ENCODE peak calls at places on chromosomes 3 and 15, in five cellular contexts. P is COR-L47; B is mesothelial cell of epicardium; W is adipocyte; T is activated T-helper 1 cell treated with anti-CD3 and anti-CD28 coated beads, Interleukin-2, amount 50 U/mL, for 16 hours. C is an unnamed sample.

GRCh38 chr3:134327594-134327975 is 46.7 kb downstream of the AMOTL2 start:
- DNase-seq in P (no peak), B (no peak), W (peak; percentile 67), T (no peak), C (peak; percentile 93)

GRCh38 chr3:69144631-69145244 is 22.3 kb upstream of the LMOD3 start:
- DNase-seq in P (peak; percentile 63), B (no peak), W (no peak), T (no peak), C (no peak)

GRCh38 chr3:57060089-57060829 is at the start of gene SPATA12:
- DNase-seq in P (no peak), B (no peak), W (peak; percentile 80), T (no peak), C (peak; percentile 68)

GRCh38 chr3:78919021-78919755 is 848.6 kb downstream of the ROBO1 start:
- DNase-seq in P (no peak), B (no peak), W (peak; percentile 88), T (no peak), C (peak; percentile 85)

GRCh38 chr15:47409601-47410000 is 307.7 kb upstream of the SEMA6D start:
- DNase-seq in P (no peak), B (no peak), W (peak; percentile 52), T (no peak), C (peak; percentile 47)

GRCh38 chr15:76823903-76824302 is 81.2 kb downstream of the SCAPER start:
- DNase-seq in P (no peak), B (no peak), W (no peak), T (no peak), C (peak; percentile 2)

GRCh38 chr3:32202496-32202895 is 36.0 kb upstream of the CMTM8 start:
- DNase-seq in P (no peak), B (no peak), W (peak; percentile 42), T (no peak), C (no peak)

GRCh38 chr15:88800026-88800425 is 3.2 kb upstream of the ACAN start:
- DNase-seq in P (no peak), B (no peak), W (peak; percentile 15), T (no peak), C (peak; percentile 55)

GRCh38 chr3:157122116-157122515 is 37.8 kb downstream of the CCNL1 start:
- DNase-seq in P (no peak), B (no peak), W (peak; percentile 69), T (no peak), C (peak; percentile 81)

GRCh38 chr3:110343945-110344344 is 727.7 kb upstream of the NECTIN3 start:
- DNase-seq in P (no peak), B (no peak), W (no peak), T (no peak), C (peak; percentile 61)

GRCh38 chr15:69648775-69649735 is 196.4 kb downstream of the RPLP1 start:
- DNase-seq in P (no peak), B (no peak), W (no peak), T (no peak), C (no peak)

GRCh38 chr3:159798951-159799350 is 189.7 kb upstream of the IL12A start:
- DNase-seq in P (no peak), B (no peak), W (peak; percentile 60), T (no peak), C (peak; percentile 77)

GRCh38 chr3:57816471-57817105 is 60.5 kb downstream of the SLMAP start:
- DNase-seq in P (no peak), B (no peak), W (no peak), T (no peak), C (peak; percentile 57)

GRCh38 chr3:152400912-152401311 is 132.2 kb downstream of the MBNL1 start:
- DNase-seq in P (no peak), B (no peak), W (peak; percentile 49), T (no peak), C (peak; percentile 93)

GRCh38 chr15:80776420-80777045 is 2.6 kb upstream of the CEMIP start:
- DNase-seq in P (peak; percentile 68), B (peak; percentile 37), W (peak; percentile 93), T (peak; percentile 22), C (peak; percentile 75)

GRCh38 chr3:153284282-153284938 is 122.4 kb downstream of the RAP2B start:
- DNase-seq in P (no peak), B (no peak), W (peak; percentile 93), T (peak; percentile 11), C (peak; percentile 93)

GRCh38 chr3:174308761-174309160 is 550.4 kb upstream of the NAALADL2 start:
- DNase-seq in P (no peak), B (no peak), W (no peak), T (no peak), C (no peak)

GRCh38 chr3:43248194-43248593 is 38.1 kb upstream of the SNRK start:
- DNase-seq in P (no peak), B (no peak), W (peak; percentile 11), T (no peak), C (peak; percentile 81)

GRCh38 chr15:61951949-61952348 is 108.3 kb downstream of the VPS13C start:
- DNase-seq in P (no peak), B (no peak), W (no peak), T (no peak), C (peak; percentile 21)

GRCh38 chr3:133570139-133570936 is 3.1 kb upstream of the CDV3 start:
- DNase-seq in P (no peak), B (no peak), W (peak; percentile 81), T (no peak), C (peak; percentile 90)

GRCh38 chr3:36319683-36320082 is 60.6 kb upstream of the STAC start:
- DNase-seq in P (no peak), B (no peak), W (no peak), T (no peak), C (no peak)

GRCh38 chr3:75294124-75294523 is 370.0 kb upstream of the FRG2C start:
- DNase-seq in P (no peak), B (peak; percentile 23), W (peak; percentile 74), T (no peak), C (peak; percentile 56)

GRCh38 chr3:24145981-24146822 is 201.1 kb downstream of the NR1D2 start:
- DNase-seq in P (no peak), B (no peak), W (peak; percentile 94), T (no peak), C (peak; percentile 98)

GRCh38 chr3:115602194-115602593 is 21.1 kb upstream of the GAP43 start:
- DNase-seq in P (no peak), B (no peak), W (no peak), T (no peak), C (no peak)

GRCh38 chr3:30299674-30300423 is 306.6 kb upstream of the TGFBR2 start:
- DNase-seq in P (no peak), B (no peak), W (peak; percentile 34), T (no peak), C (no peak)

GRCh38 chr3:176479291-176479690 is 718.0 kb downstream of the TBL1XR1 start:
- DNase-seq in P (no peak), B (no peak), W (no peak), T (no peak), C (peak; percentile 6)

GRCh38 chr15:68463996-68464395 is 32.0 kb upstream of the ITGA11 start:
- DNase-seq in P (no peak), B (no peak), W (no peak), T (no peak), C (peak; percentile 59)